ENCODE peak calls at places on chromosomes 1 and 21, in eight cellular contexts. One of them, this sample, is unnamed. For H3K27me3, the result is how much of the 10 kb centered on the place peaks cover.

GRCh38 chr1:2135425-2135824 is 59.1 kb downstream of the FAAP20 start:
- DNase-seq in effector memory CD4-positive, alpha-beta T cell: no peak
- DNase-seq in psoas muscle: no peak
- DNase-seq in suprapubic skin: no peak
- DNase-seq in ovary: peak
- DNase-seq in left ventricle myocardium inferior: peak
- DNase-seq in transverse colon: peak
- DNase-seq in uterus: peak
- DNase-seq in this sample: no peak

GRCh38 chr1:234725177-234726132 is 115.5 kb upstream of the IRF2BP2 start:
- DNase-seq in effector memory CD4-positive, alpha-beta T cell: peak
- DNase-seq in psoas muscle: no peak
- DNase-seq in suprapubic skin: peak
- DNase-seq in ovary: peak
- DNase-seq in left ventricle myocardium inferior: peak
- DNase-seq in transverse colon: no peak
- DNase-seq in uterus: peak
- DNase-seq in this sample: peak

GRCh38 chr1:221166559-221167318 is 287.5 kb downstream of the HLX start:
- DNase-seq in effector memory CD4-positive, alpha-beta T cell: no peak
- DNase-seq in psoas muscle: no peak
- DNase-seq in suprapubic skin: no peak
- DNase-seq in ovary: no peak
- DNase-seq in left ventricle myocardium inferior: no peak
- DNase-seq in transverse colon: peak
- DNase-seq in uterus: no peak
- DNase-seq in this sample: peak

GRCh38 chr1:12507631-12508030 is 110.4 kb downstream of the DHRS3 start:
- DNase-seq in effector memory CD4-positive, alpha-beta T cell: no peak
- DNase-seq in psoas muscle: no peak
- DNase-seq in suprapubic skin: no peak
- DNase-seq in ovary: no peak
- DNase-seq in left ventricle myocardium inferior: no peak
- DNase-seq in transverse colon: no peak
- DNase-seq in uterus: no peak
- DNase-seq in this sample: no peak

GRCh38 chr1:197073978-197074377 is 6.9 kb upstream of the F13B start:
- DNase-seq in effector memory CD4-positive, alpha-beta T cell: no peak
- DNase-seq in psoas muscle: no peak
- DNase-seq in suprapubic skin: no peak
- DNase-seq in ovary: no peak
- DNase-seq in left ventricle myocardium inferior: no peak
- DNase-seq in transverse colon: no peak
- DNase-seq in uterus: no peak
- DNase-seq in this sample: no peak

GRCh38 chr1:247375747-247376146 is 40.2 kb upstream of the NLRP3 start:
- DNase-seq in effector memory CD4-positive, alpha-beta T cell: no peak
- DNase-seq in psoas muscle: no peak
- DNase-seq in suprapubic skin: no peak
- DNase-seq in ovary: no peak
- DNase-seq in left ventricle myocardium inferior: no peak
- DNase-seq in transverse colon: no peak
- DNase-seq in uterus: no peak
- DNase-seq in this sample: no peak

GRCh38 chr1:165887877-165888551 is 60.6 kb downstream of the UCK2 start:
- DNase-seq in effector memory CD4-positive, alpha-beta T cell: no peak
- DNase-seq in psoas muscle: no peak
- DNase-seq in suprapubic skin: no peak
- DNase-seq in ovary: no peak
- DNase-seq in left ventricle myocardium inferior: no peak
- DNase-seq in transverse colon: peak
- DNase-seq in uterus: no peak
- DNase-seq in this sample: no peak

GRCh38 chr1:19067912-19068638 is 111.6 kb upstream of the IFFO2 start:
- DNase-seq in effector memory CD4-positive, alpha-beta T cell: no peak
- DNase-seq in psoas muscle: no peak
- DNase-seq in suprapubic skin: no peak
- DNase-seq in ovary: no peak
- DNase-seq in left ventricle myocardium inferior: no peak
- DNase-seq in transverse colon: no peak
- DNase-seq in uterus: no peak
- DNase-seq in this sample: no peak

GRCh38 chr1:204450461-204451257 is 39.0 kb upstream of the PPP1R15B start:
- DNase-seq in effector memory CD4-positive, alpha-beta T cell: no peak
- DNase-seq in psoas muscle: peak
- DNase-seq in suprapubic skin: no peak
- DNase-seq in ovary: no peak
- DNase-seq in left ventricle myocardium inferior: peak
- DNase-seq in transverse colon: peak
- DNase-seq in uterus: no peak
- DNase-seq in this sample: peak

GRCh38 chr1:151175036-151175741 is 592 bp downstream of the TMOD4 start:
- DNase-seq in effector memory CD4-positive, alpha-beta T cell: no peak
- DNase-seq in psoas muscle: peak
- DNase-seq in suprapubic skin: no peak
- DNase-seq in ovary: no peak
- DNase-seq in left ventricle myocardium inferior: peak
- DNase-seq in transverse colon: no peak
- DNase-seq in uterus: no peak
- DNase-seq in this sample: no peak

GRCh38 chr1:183180634-183181056 is 5.4 kb upstream of the LAMC2 start:
- DNase-seq in effector memory CD4-positive, alpha-beta T cell: no peak
- DNase-seq in psoas muscle: peak
- DNase-seq in suprapubic skin: peak
- DNase-seq in ovary: no peak
- DNase-seq in left ventricle myocardium inferior: peak
- DNase-seq in transverse colon: peak
- DNase-seq in uterus: peak
- DNase-seq in this sample: no peak

GRCh38 chr1:172537366-172537765 is 4.4 kb downstream of the SUCO start:
- DNase-seq in effector memory CD4-positive, alpha-beta T cell: no peak
- DNase-seq in psoas muscle: no peak
- DNase-seq in suprapubic skin: no peak
- DNase-seq in ovary: no peak
- DNase-seq in left ventricle myocardium inferior: no peak
- DNase-seq in transverse colon: no peak
- DNase-seq in uterus: no peak
- DNase-seq in this sample: no peak

GRCh38 chr1:211648336-211648735 is 27.1 kb downstream of the NEK2 start:
- DNase-seq in effector memory CD4-positive, alpha-beta T cell: no peak
- DNase-seq in psoas muscle: no peak
- DNase-seq in suprapubic skin: no peak
- DNase-seq in ovary: peak
- DNase-seq in left ventricle myocardium inferior: no peak
- DNase-seq in transverse colon: peak
- DNase-seq in uterus: no peak
- DNase-seq in this sample: no peak

GRCh38 chr1:110183642-110184167 is 26.4 kb upstream of the KCNC4 start:
- DNase-seq in effector memory CD4-positive, alpha-beta T cell: no peak
- DNase-seq in psoas muscle: peak
- DNase-seq in suprapubic skin: no peak
- DNase-seq in ovary: no peak
- DNase-seq in left ventricle myocardium inferior: no peak
- DNase-seq in transverse colon: no peak
- DNase-seq in uterus: no peak
- DNase-seq in this sample: no peak

GRCh38 chr1:100411574-100411973 is 59.3 kb downstream of the CDC14A start:
- DNase-seq in effector memory CD4-positive, alpha-beta T cell: no peak
- DNase-seq in psoas muscle: no peak
- DNase-seq in suprapubic skin: no peak
- DNase-seq in ovary: no peak
- DNase-seq in left ventricle myocardium inferior: no peak
- DNase-seq in transverse colon: no peak
- DNase-seq in uterus: no peak
- DNase-seq in this sample: no peak

GRCh38 chr1:7421471-7422075 is 349.5 kb upstream of the VAMP3 start:
- DNase-seq in effector memory CD4-positive, alpha-beta T cell: no peak
- DNase-seq in psoas muscle: no peak
- DNase-seq in suprapubic skin: peak
- DNase-seq in ovary: no peak
- DNase-seq in left ventricle myocardium inferior: no peak
- DNase-seq in transverse colon: peak
- DNase-seq in uterus: peak
- DNase-seq in this sample: peak

GRCh38 chr1:206907304-206907991 is 10.2 kb downstream of the IL24 start:
- DNase-seq in effector memory CD4-positive, alpha-beta T cell: no peak
- DNase-seq in psoas muscle: peak
- DNase-seq in suprapubic skin: no peak
- DNase-seq in ovary: no peak
- DNase-seq in left ventricle myocardium inferior: no peak
- DNase-seq in transverse colon: no peak
- DNase-seq in uterus: no peak
- DNase-seq in this sample: no peak

GRCh38 chr1:64887689-64888217 is 78.6 kb downstream of the JAK1 start:
- DNase-seq in effector memory CD4-positive, alpha-beta T cell: no peak
- DNase-seq in psoas muscle: no peak
- DNase-seq in suprapubic skin: no peak
- DNase-seq in ovary: no peak
- DNase-seq in left ventricle myocardium inferior: no peak
- DNase-seq in transverse colon: no peak
- DNase-seq in uterus: no peak
- DNase-seq in this sample: no peak

GRCh38 chr1:94863297-94863911 is 43.2 kb downstream of the SLC44A3 start:
- DNase-seq in effector memory CD4-positive, alpha-beta T cell: no peak
- DNase-seq in psoas muscle: no peak
- DNase-seq in suprapubic skin: no peak
- DNase-seq in ovary: peak
- DNase-seq in left ventricle myocardium inferior: no peak
- DNase-seq in transverse colon: no peak
- DNase-seq in uterus: peak
- DNase-seq in this sample: no peak

GRCh38 chr1:15341634-15342375 is 67.9 kb upstream of the EFHD2 start:
- DNase-seq in effector memory CD4-positive, alpha-beta T cell: no peak
- DNase-seq in psoas muscle: no peak
- DNase-seq in suprapubic skin: no peak
- DNase-seq in ovary: no peak
- DNase-seq in left ventricle myocardium inferior: no peak
- DNase-seq in transverse colon: no peak
- DNase-seq in uterus: no peak
- DNase-seq in this sample: no peak

GRCh38 chr1:18776777-18777176 is 82.7 kb downstream of the TAS1R2 start:
- DNase-seq in effector memory CD4-positive, alpha-beta T cell: no peak
- DNase-seq in psoas muscle: no peak
- DNase-seq in suprapubic skin: no peak
- DNase-seq in ovary: no peak
- DNase-seq in left ventricle myocardium inferior: no peak
- DNase-seq in transverse colon: no peak
- DNase-seq in uterus: no peak
- DNase-seq in this sample: no peak

GRCh38 chr1:119713538-119714456 is 2.1 kb downstream of the PHGDH start:
- DNase-seq in effector memory CD4-positive, alpha-beta T cell: no peak
- DNase-seq in psoas muscle: no peak
- DNase-seq in suprapubic skin: no peak
- DNase-seq in ovary: no peak
- DNase-seq in left ventricle myocardium inferior: no peak
- DNase-seq in transverse colon: no peak
- DNase-seq in uterus: no peak
- DNase-seq in this sample: no peak

GRCh38 chr1:112524251-112524650 is 15.5 kb downstream of the WNT2B start:
- DNase-seq in effector memory CD4-positive, alpha-beta T cell: no peak
- DNase-seq in psoas muscle: no peak
- DNase-seq in suprapubic skin: no peak
- DNase-seq in ovary: peak
- DNase-seq in left ventricle myocardium inferior: peak
- DNase-seq in transverse colon: no peak
- DNase-seq in uterus: peak
- DNase-seq in this sample: no peak

GRCh38 chr1:82564338-82564737 is 763.6 kb downstream of the ADGRL2 start:
- DNase-seq in effector memory CD4-positive, alpha-beta T cell: no peak
- DNase-seq in psoas muscle: no peak
- DNase-seq in suprapubic skin: no peak
- DNase-seq in ovary: no peak
- DNase-seq in left ventricle myocardium inferior: no peak
- DNase-seq in transverse colon: no peak
- DNase-seq in uterus: no peak
- DNase-seq in this sample: no peak
- H3K27ac ChIP-seq in effector memory CD4-positive, alpha-beta T cell: no peak
- H3K27ac ChIP-seq in psoas muscle: no peak
- H3K27ac ChIP-seq in suprapubic skin: peak
- H3K27ac ChIP-seq in ovary: no peak
- H3K27ac ChIP-seq in left ventricle myocardium inferior: no peak
- H3K27ac ChIP-seq in transverse colon: no peak
- H3K27ac ChIP-seq in uterus: no peak
- H3K27ac ChIP-seq in this sample: no peak

GRCh38 chr1:217091601-217092000 is 368.4 kb upstream of the ESRRG start:
- DNase-seq in effector memory CD4-positive, alpha-beta T cell: no peak
- DNase-seq in psoas muscle: no peak
- DNase-seq in suprapubic skin: no peak
- DNase-seq in ovary: no peak
- DNase-seq in left ventricle myocardium inferior: no peak
- DNase-seq in transverse colon: no peak
- DNase-seq in uterus: no peak
- DNase-seq in this sample: no peak
- H3K27me3 ChIP-seq in effector memory CD4-positive, alpha-beta T cell: under half
- H3K27me3 ChIP-seq in psoas muscle: under half
- H3K27me3 ChIP-seq in suprapubic skin: under half
- H3K27me3 ChIP-seq in ovary: under half
- H3K27me3 ChIP-seq in left ventricle myocardium inferior: under half
- H3K27me3 ChIP-seq in transverse colon: under half
- H3K27me3 ChIP-seq in uterus: under half
- H3K27me3 ChIP-seq in this sample: under half

GRCh38 chr21:25885405-25885804 is 150.6 kb downstream of the GABPA start:
- DNase-seq in effector memory CD4-positive, alpha-beta T cell: no peak
- DNase-seq in psoas muscle: no peak
- DNase-seq in suprapubic skin: no peak
- DNase-seq in ovary: no peak
- DNase-seq in left ventricle myocardium inferior: no peak
- DNase-seq in transverse colon: no peak
- DNase-seq in uterus: no peak
- DNase-seq in this sample: no peak
- H3K27ac ChIP-seq in effector memory CD4-positive, alpha-beta T cell: no peak
- H3K27ac ChIP-seq in psoas muscle: no peak
- H3K27ac ChIP-seq in suprapubic skin: no peak
- H3K27ac ChIP-seq in ovary: no peak
- H3K27ac ChIP-seq in left ventricle myocardium inferior: peak
- H3K27ac ChIP-seq in transverse colon: peak
- H3K27ac ChIP-seq in uterus: no peak
- H3K27ac ChIP-seq in this sample: no peak

DNA sequence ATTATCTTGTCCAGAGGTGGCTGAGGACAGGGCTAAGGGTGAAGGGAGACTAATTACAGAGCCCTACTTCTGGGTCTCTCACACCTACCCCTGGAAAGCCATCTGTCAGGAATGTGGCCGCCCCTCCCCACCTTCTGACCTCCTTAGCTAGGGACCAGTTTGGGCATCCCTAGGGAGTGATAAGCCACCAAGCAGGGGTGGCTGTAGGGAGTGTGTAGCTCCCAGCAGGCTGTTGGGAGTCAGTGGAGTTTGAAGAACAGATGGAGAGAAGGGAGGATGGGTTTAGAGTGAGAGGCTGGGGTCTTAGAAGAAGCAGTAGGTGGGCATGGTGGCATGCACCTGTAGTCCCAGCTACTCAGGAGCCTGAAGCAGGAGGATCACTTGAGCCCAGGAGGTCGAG is 808 bp upstream of the SERINC2 start:
- DNase-seq in effector memory CD4-positive, alpha-beta T cell: no peak
- DNase-seq in psoas muscle: no peak
- DNase-seq in suprapubic skin: no peak
- DNase-seq in ovary: no peak
- DNase-seq in left ventricle myocardium inferior: no peak
- DNase-seq in transverse colon: no peak
- DNase-seq in uterus: no peak
- DNase-seq in this sample: no peak
- H3K27me3 ChIP-seq in effector memory CD4-positive, alpha-beta T cell: under half
- H3K27me3 ChIP-seq in psoas muscle: under half
- H3K27me3 ChIP-seq in suprapubic skin: under half
- H3K27me3 ChIP-seq in ovary: under half
- H3K27me3 ChIP-seq in left ventricle myocardium inferior: half or more
- H3K27me3 ChIP-seq in transverse colon: under half
- H3K27me3 ChIP-seq in uterus: under half
- H3K27me3 ChIP-seq in this sample: under half